ENCODE peak calls at places on chromosomes 13 and 19, in nine cellular contexts. One of them, this sample, is unnamed.

GRCh38 chr19:49638360-49638759 is 1.6 kb downstream of the RRAS start:
- DNase-seq in K562: no peak
- DNase-seq in WTC11: no peak
- DNase-seq in HepG2: no peak
- DNase-seq in HCT116: no peak
- DNase-seq in A549: peak
- DNase-seq in H1: no peak
- DNase-seq in SK-N-SH: no peak
- DNase-seq in NB4: no peak
- DNase-seq in this sample: peak

GRCh38 chr19:48910803-48911202 is 10.7 kb downstream of the NUCB1 start:
- DNase-seq in K562: no peak
- DNase-seq in WTC11: no peak
- DNase-seq in HepG2: no peak
- DNase-seq in HCT116: no peak
- DNase-seq in A549: no peak
- DNase-seq in H1: no peak
- DNase-seq in SK-N-SH: no peak
- DNase-seq in NB4: no peak
- DNase-seq in this sample: no peak

GRCh38 chr19:13098291-13099072 is 4.2 kb downstream of the LYL1 start:
- DNase-seq in K562: no peak
- DNase-seq in WTC11: no peak
- DNase-seq in HepG2: no peak
- DNase-seq in HCT116: no peak
- DNase-seq in A549: no peak
- DNase-seq in H1: peak
- DNase-seq in SK-N-SH: no peak
- DNase-seq in NB4: peak
- DNase-seq in this sample: peak

GRCh38 chr13:76016799-76017198 is 380.7 kb downstream of the LMO7 start:
- DNase-seq in K562: peak
- DNase-seq in WTC11: peak
- DNase-seq in HepG2: peak
- DNase-seq in HCT116: peak
- DNase-seq in A549: no peak
- DNase-seq in H1: peak
- DNase-seq in SK-N-SH: peak
- DNase-seq in NB4: peak
- DNase-seq in this sample: peak

GRCh38 chr13:97339019-97339988 is 94.7 kb upstream of the RAP2A start:
- DNase-seq in K562: no peak
- DNase-seq in WTC11: no peak
- DNase-seq in HepG2: no peak
- DNase-seq in HCT116: no peak
- DNase-seq in A549: no peak
- DNase-seq in H1: no peak
- DNase-seq in SK-N-SH: no peak
- DNase-seq in NB4: no peak
- DNase-seq in this sample: no peak

GRCh38 chr13:48405865-48406264 is 7.0 kb downstream of the LPAR6 start:
- DNase-seq in K562: no peak
- DNase-seq in WTC11: no peak
- DNase-seq in HepG2: no peak
- DNase-seq in HCT116: no peak
- DNase-seq in A549: no peak
- DNase-seq in H1: no peak
- DNase-seq in SK-N-SH: no peak
- DNase-seq in NB4: no peak
- DNase-seq in this sample: no peak

GRCh38 chr19:41872775-41873647 is 4.1 kb upstream of the CD79A start:
- DNase-seq in K562: no peak
- DNase-seq in WTC11: peak
- DNase-seq in HepG2: peak
- DNase-seq in HCT116: peak
- DNase-seq in A549: peak
- DNase-seq in H1: peak
- DNase-seq in SK-N-SH: peak
- DNase-seq in NB4: peak
- DNase-seq in this sample: peak

GRCh38 chr13:40401911-40402776 is 264.3 kb downstream of the FOXO1 start:
- DNase-seq in K562: peak
- DNase-seq in WTC11: no peak
- DNase-seq in HepG2: peak
- DNase-seq in HCT116: peak
- DNase-seq in A549: peak
- DNase-seq in H1: no peak
- DNase-seq in SK-N-SH: no peak
- DNase-seq in NB4: peak
- DNase-seq in this sample: peak

DNA sequence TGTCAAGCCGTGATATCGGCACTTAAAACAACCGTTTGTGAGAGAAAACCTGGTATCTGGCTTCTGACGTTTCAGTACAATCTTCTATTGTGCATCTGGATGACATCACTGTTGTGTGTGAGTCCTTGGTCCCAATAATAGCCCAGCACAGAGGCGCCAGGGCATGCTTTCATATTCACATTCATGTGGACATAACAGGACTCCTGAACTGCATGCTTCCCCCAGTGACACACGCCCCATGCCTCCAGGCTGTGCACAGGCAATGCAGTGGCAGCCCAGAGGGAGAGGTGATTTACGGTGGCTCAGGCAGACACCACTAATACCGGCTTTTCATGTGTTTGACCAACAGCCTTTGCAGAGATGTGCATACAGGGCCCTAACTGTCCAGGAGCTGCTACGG is 58.1 kb downstream of the MRPL57 start:
- DNase-seq in K562: no peak
- DNase-seq in WTC11: no peak
- DNase-seq in HepG2: peak
- DNase-seq in HCT116: no peak
- DNase-seq in A549: no peak
- DNase-seq in H1: no peak
- DNase-seq in SK-N-SH: peak
- DNase-seq in NB4: no peak
- DNase-seq in this sample: no peak
- TF ChIP-seq MAX in K562: no peak
- TF ChIP-seq MAX in WTC11: no peak
- TF ChIP-seq MAX in HepG2: no peak
- TF ChIP-seq MAX in HCT116: no peak
- TF ChIP-seq MAX in A549: no peak
- TF ChIP-seq MAX in H1: no peak
- TF ChIP-seq MAX in SK-N-SH: no peak
- TF ChIP-seq MAX in NB4: no peak
- TF ChIP-seq MAX in this sample: no peak

GRCh38 chr19:51274037-51274370 is 23.1 kb downstream of the SIGLECL1 start:
- DNase-seq in K562: no peak
- DNase-seq in WTC11: no peak
- DNase-seq in HepG2: no peak
- DNase-seq in HCT116: no peak
- DNase-seq in A549: no peak
- DNase-seq in H1: no peak
- DNase-seq in SK-N-SH: no peak
- DNase-seq in NB4: no peak
- DNase-seq in this sample: no peak

GRCh38 chr19:51274371-51274770 is 23.5 kb downstream of the SIGLECL1 start:
- DNase-seq in K562: no peak
- DNase-seq in WTC11: no peak
- DNase-seq in HepG2: no peak
- DNase-seq in HCT116: no peak
- DNase-seq in A549: no peak
- DNase-seq in H1: peak
- DNase-seq in SK-N-SH: no peak
- DNase-seq in NB4: no peak
- DNase-seq in this sample: no peak

GRCh38 chr19:51272183-51272817 is 21.4 kb downstream of the SIGLECL1 start:
- DNase-seq in K562: no peak
- DNase-seq in WTC11: no peak
- DNase-seq in HepG2: no peak
- DNase-seq in HCT116: no peak
- DNase-seq in A549: no peak
- DNase-seq in H1: peak
- DNase-seq in SK-N-SH: no peak
- DNase-seq in NB4: peak
- DNase-seq in this sample: no peak

DNA sequence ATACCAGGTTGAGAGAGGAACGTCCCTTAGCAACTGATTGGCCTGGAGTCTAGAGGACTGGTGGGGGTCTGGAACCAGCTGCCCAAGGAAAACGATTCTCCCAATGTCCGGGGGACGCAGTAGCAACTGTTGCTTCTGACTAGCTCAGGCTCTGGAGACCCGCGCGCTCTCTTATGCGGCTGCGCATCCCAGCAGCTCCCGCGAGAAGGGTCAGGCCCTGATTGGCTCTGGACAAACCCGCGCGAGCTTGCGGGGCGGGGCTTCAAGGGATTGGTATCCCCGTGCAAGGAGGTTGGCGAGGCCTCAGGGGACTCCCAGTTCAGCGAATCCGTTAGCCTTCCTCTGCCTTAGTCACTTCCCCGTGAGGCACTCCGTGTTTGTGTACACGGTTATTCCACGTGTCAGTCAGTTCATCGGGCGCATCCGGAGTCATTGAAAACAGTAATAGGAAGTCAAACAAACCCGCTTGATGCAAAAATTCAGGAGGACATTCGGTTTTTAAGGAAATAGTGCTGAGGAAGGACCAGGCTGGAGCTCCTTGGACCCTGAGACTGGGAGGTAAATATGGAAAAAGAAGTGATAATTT is 20.2 kb downstream of the SIGLECL1 start:
- DNase-seq in K562: peak
- DNase-seq in WTC11: peak
- DNase-seq in HepG2: no peak
- DNase-seq in HCT116: no peak
- DNase-seq in A549: no peak
- DNase-seq in H1: peak
- DNase-seq in SK-N-SH: peak
- DNase-seq in NB4: peak
- DNase-seq in this sample: no peak
- TF ChIP-seq MAX in K562: no peak
- TF ChIP-seq MAX in WTC11: no peak
- TF ChIP-seq MAX in HepG2: no peak
- TF ChIP-seq MAX in HCT116: no peak
- TF ChIP-seq MAX in A549: no peak
- TF ChIP-seq MAX in H1: peak
- TF ChIP-seq MAX in SK-N-SH: no peak
- TF ChIP-seq MAX in NB4: peak
- TF ChIP-seq MAX in this sample: no peak

GRCh38 chr19:918481-919156 is 1.5 kb downstream of the KISS1R start:
- DNase-seq in K562: no peak
- DNase-seq in WTC11: peak
- DNase-seq in HepG2: no peak
- DNase-seq in HCT116: no peak
- DNase-seq in A549: no peak
- DNase-seq in H1: no peak
- DNase-seq in SK-N-SH: no peak
- DNase-seq in NB4: no peak
- DNase-seq in this sample: no peak

GRCh38 chr19:917323-918151 is at the start of gene KISS1R:
- DNase-seq in K562: peak
- DNase-seq in WTC11: peak
- DNase-seq in HepG2: peak
- DNase-seq in HCT116: no peak
- DNase-seq in A549: peak
- DNase-seq in H1: peak
- DNase-seq in SK-N-SH: peak
- DNase-seq in NB4: peak
- DNase-seq in this sample: no peak

GRCh38 chr19:920051-920857 is 3.1 kb downstream of the KISS1R start:
- DNase-seq in K562: no peak
- DNase-seq in WTC11: peak
- DNase-seq in HepG2: no peak
- DNase-seq in HCT116: no peak
- DNase-seq in A549: no peak
- DNase-seq in H1: peak
- DNase-seq in SK-N-SH: no peak
- DNase-seq in NB4: peak
- DNase-seq in this sample: no peak

GRCh38 chr19:918152-918437 is 962 bp downstream of the KISS1R start:
- DNase-seq in K562: no peak
- DNase-seq in WTC11: no peak
- DNase-seq in HepG2: no peak
- DNase-seq in HCT116: no peak
- DNase-seq in A549: no peak
- DNase-seq in H1: no peak
- DNase-seq in SK-N-SH: no peak
- DNase-seq in NB4: no peak
- DNase-seq in this sample: no peak

DNA sequence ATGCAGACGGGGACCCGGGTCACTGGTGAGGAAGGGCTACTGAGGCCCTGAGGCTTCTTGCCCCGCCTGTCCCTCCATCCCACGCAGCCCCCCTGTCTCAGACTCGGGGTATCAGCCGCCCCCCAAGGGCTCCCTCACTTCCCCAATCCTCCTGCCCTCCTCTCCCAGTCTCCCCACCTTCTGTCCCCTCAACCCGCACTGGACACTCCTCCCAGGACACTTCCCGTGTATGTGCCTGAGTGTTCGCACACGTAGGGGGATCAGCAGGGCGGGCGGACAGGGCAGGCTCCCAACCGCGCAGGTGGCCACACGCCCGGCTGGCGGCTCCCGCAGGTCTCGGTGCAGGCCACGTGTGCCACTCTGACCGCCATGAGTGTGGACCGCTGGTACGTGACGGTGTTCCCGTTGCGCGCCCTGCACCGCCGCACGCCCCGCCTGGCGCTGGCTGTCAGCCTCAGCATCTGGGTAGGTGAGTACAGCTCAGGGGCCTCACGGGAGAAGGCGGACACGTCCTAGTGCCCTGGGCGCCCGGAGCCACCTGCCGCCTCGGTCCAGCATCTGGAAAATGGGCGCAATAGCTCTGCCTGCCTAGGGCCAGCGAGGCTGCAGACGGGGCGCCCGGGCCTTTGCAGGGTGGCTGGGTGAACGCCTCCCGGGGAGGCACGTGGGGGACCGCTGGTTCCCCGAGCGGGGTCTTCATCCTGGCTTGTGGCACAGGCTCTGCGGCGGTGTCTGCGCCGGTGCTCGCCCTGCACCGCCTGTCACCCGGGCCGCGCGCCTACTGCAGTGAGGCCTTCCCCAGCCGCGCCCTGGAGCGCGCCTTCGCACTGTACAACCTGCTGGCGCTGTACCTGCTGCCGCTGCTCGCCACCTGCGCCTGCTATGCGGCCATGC is 2.3 kb downstream of the KISS1R start:
- DNase-seq in K562: no peak
- DNase-seq in WTC11: peak
- DNase-seq in HepG2: no peak
- DNase-seq in HCT116: no peak
- DNase-seq in A549: no peak
- DNase-seq in H1: peak
- DNase-seq in SK-N-SH: no peak
- DNase-seq in NB4: no peak
- DNase-seq in this sample: no peak
- TF ChIP-seq MAX in K562: no peak
- TF ChIP-seq MAX in WTC11: peak
- TF ChIP-seq MAX in HepG2: no peak
- TF ChIP-seq MAX in HCT116: no peak
- TF ChIP-seq MAX in A549: no peak
- TF ChIP-seq MAX in H1: peak
- TF ChIP-seq MAX in SK-N-SH: no peak
- TF ChIP-seq MAX in NB4: no peak
- TF ChIP-seq MAX in this sample: no peak

DNA sequence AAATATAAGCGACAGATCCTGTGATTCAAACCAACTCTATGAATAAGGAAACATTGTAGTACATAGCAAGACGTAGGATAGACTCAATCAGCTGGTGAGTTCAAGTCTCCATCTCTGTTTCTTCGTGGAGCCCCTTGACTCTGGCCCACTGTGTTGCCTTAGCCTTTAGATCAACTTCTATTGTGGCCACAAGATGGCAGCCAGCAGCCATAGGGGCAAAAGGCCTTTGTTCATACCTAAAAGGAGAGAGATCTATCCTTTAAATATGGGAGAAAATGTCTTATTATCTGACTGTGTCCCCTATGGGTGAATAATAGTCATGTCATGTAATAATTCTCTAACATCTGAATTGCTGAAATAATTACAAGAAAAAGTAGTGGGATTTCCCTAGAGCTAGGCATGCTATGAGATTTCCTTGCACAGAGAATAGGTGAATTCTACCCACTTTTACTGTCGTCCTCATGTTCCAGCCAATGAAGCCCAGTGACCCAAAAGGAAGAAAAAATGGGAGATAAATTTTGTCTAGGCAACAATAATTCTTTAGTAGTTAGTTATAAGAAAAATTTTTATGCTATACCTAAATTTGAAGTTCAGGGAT is 129.4 kb downstream of the PCDH20 start:
- DNase-seq in K562: peak
- DNase-seq in WTC11: peak
- DNase-seq in HepG2: peak
- DNase-seq in HCT116: peak
- DNase-seq in A549: no peak
- DNase-seq in H1: peak
- DNase-seq in SK-N-SH: peak
- DNase-seq in NB4: peak
- DNase-seq in this sample: no peak
- TF ChIP-seq MAX in K562: no peak
- TF ChIP-seq MAX in WTC11: no peak
- TF ChIP-seq MAX in HepG2: no peak
- TF ChIP-seq MAX in HCT116: no peak
- TF ChIP-seq MAX in A549: no peak
- TF ChIP-seq MAX in H1: no peak
- TF ChIP-seq MAX in SK-N-SH: no peak
- TF ChIP-seq MAX in NB4: no peak
- TF ChIP-seq MAX in this sample: no peak